ENCODE peak calls at places on chromosome 11, in ten cellular contexts. C is pancreas, A is choroid plexus epithelial cell, J is K562, Y is A549, T is Panc1, V is tibial nerve, P is foreskin keratinocyte, U is AG09319, L is lung. O is an unnamed sample.

GRCh38 chr11:41392591-41392990 is 66.9 kb downstream of the LRRC4C start:
- DNase-seq in C (no peak), A (no peak), J (no peak), Y (no peak), T (no peak), V (no peak), P (no peak), U (no peak), L (no peak), O (no peak)

GRCh38 chr11:30016588-30017363 is at the start of gene KCNA4:
- DNase-seq in C (no peak), A (peak; percentile 2), J (peak; percentile 43), Y (peak; percentile 21), T (no peak), V (no peak), P (no peak), U (no peak), L (no peak), O (peak; percentile 75)

GRCh38 chr11:64490562-64491216 is 100.3 kb upstream of the SLC22A12 start:
- DNase-seq in C (no peak), A (no peak), J (no peak), Y (no peak), T (no peak), V (no peak), P (no peak), U (no peak), L (no peak), O (no peak)

GRCh38 chr11:8082391-8083087 is 1.5 kb downstream of the TUB start:
- DNase-seq in C (no peak), A (no peak), J (no peak), Y (peak; percentile 21), T (no peak), V (no peak), P (no peak), U (no peak), L (no peak), O (no peak)

GRCh38 chr11:13415201-13415600 is 47.8 kb downstream of the BTBD10 start:
- DNase-seq in C (no peak), A (no peak), J (no peak), Y (no peak), T (no peak), V (no peak), P (peak; percentile 72), U (no peak), L (no peak), O (no peak)

GRCh38 chr11:100719809-100720221 is 32.7 kb downstream of the ARHGAP42 start:
- DNase-seq in C (peak; percentile 29), A (peak; percentile 92), J (no peak), Y (peak; percentile 65), T (no peak), V (peak; percentile 61), P (peak; percentile 64), U (peak; percentile 56), L (peak; percentile 45), O (no peak)

GRCh38 chr11:100785148-100785983 is 98.3 kb downstream of the ARHGAP42 start:
- DNase-seq in C (no peak), A (no peak), J (no peak), Y (no peak), T (no peak), V (no peak), P (no peak), U (no peak), L (peak; percentile 33), O (no peak)

GRCh38 chr11:78796956-78797355 is 222.3 kb upstream of the NARS2 start:
- DNase-seq in C (peak; percentile 54), A (peak; percentile 92), J (no peak), Y (no peak), T (peak; percentile 52), V (no peak), P (peak; percentile 54), U (peak; percentile 44), L (no peak), O (no peak)

GRCh38 chr11:61769169-61769920 is 16.9 kb downstream of the MYRF start:
- DNase-seq in C (no peak), A (peak; percentile 78), J (peak; percentile 52), Y (peak; percentile 58), T (no peak), V (no peak), P (no peak), U (no peak), L (no peak), O (no peak)
- TF ChIP-seq CTCF in C (no peak), A (peak; percentile 63), J (peak; percentile 41), Y (peak; percentile 12), T (no peak), V (no peak), P (peak; percentile 13), U (no peak), L (no peak), O (no peak)

DNA sequence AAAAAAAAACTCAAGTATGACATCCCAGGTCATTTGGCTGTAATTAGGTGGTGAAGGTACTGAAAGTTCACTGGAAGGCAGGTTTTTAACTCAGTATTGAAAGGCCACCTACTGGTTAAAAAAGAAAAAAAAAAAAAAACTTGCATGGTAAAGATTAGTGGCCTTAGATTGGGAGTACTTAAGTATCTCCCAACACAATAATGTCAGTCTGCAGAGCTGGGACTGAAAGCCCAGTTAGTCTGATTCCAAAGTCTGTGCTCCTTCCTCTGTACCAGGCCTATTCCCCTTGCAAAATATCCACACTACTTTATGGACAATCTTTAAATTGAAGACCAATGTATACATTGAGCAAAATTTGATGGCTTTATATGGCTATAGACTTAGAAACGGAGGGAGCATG is 85.5 kb downstream of the NOX4 start:
- DNase-seq in C (no peak), A (peak; percentile 45), J (no peak), Y (no peak), T (no peak), V (no peak), P (peak; percentile 29), U (no peak), L (no peak), O (no peak)
- TF ChIP-seq CTCF in C (no peak), A (peak; percentile 44), J (no peak), Y (no peak), T (no peak), V (no peak), P (peak; percentile 55), U (no peak), L (no peak), O (peak; percentile 19)

GRCh38 chr11:107898270-107898669 is 30.0 kb upstream of the RAB39A start:
- DNase-seq in C (no peak), A (peak; percentile 85), J (no peak), Y (peak; percentile 8), T (peak; percentile 59), V (no peak), P (peak; percentile 41), U (peak; percentile 11), L (no peak), O (no peak)
- TF ChIP-seq CTCF in C (no peak), A (peak; percentile 79), J (peak; percentile 72), Y (peak; percentile 53), T (peak; percentile 83), V (peak; percentile 35), P (peak; percentile 79), U (peak; percentile 60), L (peak; percentile 24), O (peak; percentile 61)

DNA sequence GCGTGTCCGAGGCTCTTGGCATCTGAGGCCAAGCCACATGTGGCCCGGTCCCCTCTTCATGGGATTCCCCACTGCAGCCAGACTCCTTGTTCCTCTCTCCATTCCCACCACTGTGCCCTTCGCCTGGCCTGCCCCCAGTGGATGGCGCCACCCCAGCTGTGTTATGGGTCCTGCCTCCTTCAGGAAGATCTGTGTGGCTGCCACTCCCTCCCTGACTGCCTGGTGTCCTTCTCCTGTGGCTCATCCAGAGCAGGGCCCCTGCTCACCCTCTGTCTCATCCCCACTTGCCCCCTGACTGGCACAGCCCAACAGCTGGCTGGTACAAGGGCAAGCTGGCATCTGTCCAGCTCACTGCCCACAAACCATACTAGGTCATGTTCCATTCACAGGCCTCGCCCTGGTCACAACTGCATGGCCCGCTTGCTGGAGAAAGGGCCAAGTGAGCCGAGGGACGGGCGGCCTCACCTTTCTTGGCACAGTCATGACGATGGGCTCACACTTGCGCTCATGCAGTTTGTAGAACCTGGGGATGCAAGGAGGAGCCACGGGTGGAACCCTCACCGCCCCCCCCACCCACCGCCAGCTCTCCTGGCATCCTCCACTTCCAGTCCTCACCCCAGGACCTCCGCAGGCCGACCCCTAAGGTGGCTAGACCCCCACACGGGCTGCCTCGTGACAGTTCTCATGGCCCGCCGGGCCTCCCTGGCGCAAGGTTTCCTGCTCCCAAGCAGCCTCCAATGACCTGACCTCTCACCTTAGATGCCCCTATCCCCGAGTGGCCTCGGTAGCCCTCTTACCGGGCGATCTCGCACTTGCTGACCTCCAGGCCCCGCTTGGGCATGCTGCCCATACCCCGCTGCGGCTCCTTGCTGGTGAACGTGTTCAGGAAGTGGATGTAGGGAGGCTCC is 2.1 kb upstream of the PTPRCAP start:
- DNase-seq in C (no peak), A (no peak), J (no peak), Y (peak; percentile 53), T (no peak), V (peak; percentile 36), P (no peak), U (no peak), L (no peak), O (no peak)
- TF ChIP-seq CTCF in C (no peak), A (peak; percentile 22), J (peak; percentile 43), Y (peak; percentile 29), T (no peak), V (no peak), P (peak; percentile 63), U (peak; percentile 22), L (no peak), O (no peak)